ENCODE peak calls at places on chromosomes 2 and 18, in seven cellular contexts. One of them, this sample, is unnamed.
A peak's percentile ranks its signal among the peaks of the same experiment; 100 is the strongest.

GRCh38 chr2:65156041-65156440 is 26.1 kb upstream of the RAB1A start:
- DNase-seq in uterus: no peak
- DNase-seq in aorta: no peak
- DNase-seq in activated T-cell treated with anti-CD3 and anti-CD28 coated beads for 4 hours: no peak
- DNase-seq in CD4-positive, alpha-beta memory T cell: no peak
- DNase-seq in A172: no peak
- DNase-seq in foreskin fibroblast: no peak
- DNase-seq in this sample: no peak

GRCh38 chr2:52659536-52659935 is 1108.1 kb upstream of the CHAC2 start:
- DNase-seq in uterus: no peak
- DNase-seq in aorta: no peak
- DNase-seq in activated T-cell treated with anti-CD3 and anti-CD28 coated beads for 4 hours: no peak
- DNase-seq in CD4-positive, alpha-beta memory T cell: no peak
- DNase-seq in A172: no peak
- DNase-seq in foreskin fibroblast: peak; percentile 9
- DNase-seq in this sample: no peak

GRCh38 chr2:67169417-67170140 is 227.6 kb upstream of the ETAA1 start:
- DNase-seq in uterus: no peak
- DNase-seq in aorta: no peak
- DNase-seq in activated T-cell treated with anti-CD3 and anti-CD28 coated beads for 4 hours: no peak
- DNase-seq in CD4-positive, alpha-beta memory T cell: no peak
- DNase-seq in A172: peak; percentile 24
- DNase-seq in foreskin fibroblast: peak; percentile 70
- DNase-seq in this sample: no peak

GRCh38 chr2:240628507-240629418 is 3.5 kb downstream of the GPR35 start:
- DNase-seq in uterus: no peak
- DNase-seq in aorta: peak; percentile 33
- DNase-seq in activated T-cell treated with anti-CD3 and anti-CD28 coated beads for 4 hours: no peak
- DNase-seq in CD4-positive, alpha-beta memory T cell: no peak
- DNase-seq in A172: no peak
- DNase-seq in foreskin fibroblast: no peak
- DNase-seq in this sample: peak; percentile 35

GRCh38 chr2:20615466-20616241 is 35.2 kb downstream of the HS1BP3 start:
- DNase-seq in uterus: peak; percentile 50
- DNase-seq in aorta: peak; percentile 21
- DNase-seq in activated T-cell treated with anti-CD3 and anti-CD28 coated beads for 4 hours: no peak
- DNase-seq in CD4-positive, alpha-beta memory T cell: no peak
- DNase-seq in A172: no peak
- DNase-seq in foreskin fibroblast: no peak
- DNase-seq in this sample: peak; percentile 60

GRCh38 chr2:19319064-19319463 is 39.4 kb downstream of the OSR1 start:
- DNase-seq in uterus: no peak
- DNase-seq in aorta: no peak
- DNase-seq in activated T-cell treated with anti-CD3 and anti-CD28 coated beads for 4 hours: no peak
- DNase-seq in CD4-positive, alpha-beta memory T cell: no peak
- DNase-seq in A172: no peak
- DNase-seq in foreskin fibroblast: no peak
- DNase-seq in this sample: no peak

GRCh38 chr18:50218432-50219197 is 23.7 kb upstream of the MYO5B start:
- DNase-seq in uterus: no peak
- DNase-seq in aorta: no peak
- DNase-seq in activated T-cell treated with anti-CD3 and anti-CD28 coated beads for 4 hours: peak; percentile 13
- DNase-seq in CD4-positive, alpha-beta memory T cell: peak; percentile 13
- DNase-seq in A172: no peak
- DNase-seq in foreskin fibroblast: peak; percentile 9
- DNase-seq in this sample: no peak

GRCh38 chr2:27211241-27211942 is 449 bp upstream of the ATRAID start:
- DNase-seq in uterus: no peak
- DNase-seq in aorta: no peak
- DNase-seq in activated T-cell treated with anti-CD3 and anti-CD28 coated beads for 4 hours: no peak
- DNase-seq in CD4-positive, alpha-beta memory T cell: no peak
- DNase-seq in A172: no peak
- DNase-seq in foreskin fibroblast: peak; percentile 43
- DNase-seq in this sample: peak; percentile 89